ENCODE peak calls at places on chromosomes 4 and X, in ten cellular contexts. J is breast epithelium; K is kidney glomerular epithelial cell; O is HCT116; Y is frontal cortex; W is astrocyte of the spinal cord; X is naive thymus-derived CD8-positive, alpha-beta T cell; U is fibroblast of pulmonary artery; T is lung microvascular endothelial cell; G is CD4-positive, alpha-beta T cell. F is an unnamed sample.

GRCh38 chr4:112916868-112917267 is 132.6 kb upstream of the ANK2 start:
- DNase-seq in J (no peak), K (no peak), O (no peak), Y (no peak), W (peak), X (no peak), U (peak), T (no peak), G (no peak), F (no peak)

GRCh38 chrX:149222040-149222439 is 283.1 kb downstream of the IDS start:
- DNase-seq in J (no peak), K (no peak), O (no peak), Y (no peak), W (no peak), X (no peak), U (no peak), T (no peak), G (no peak), F (no peak)

GRCh38 chrX:107629533-107629909 is 1.2 kb downstream of the PRPS1 start:
- DNase-seq in J (no peak), K (peak), O (no peak), Y (no peak), W (peak), X (no peak), U (peak), T (peak), G (no peak), F (no peak)

GRCh38 chrX:43718956-43719355 is 62.9 kb downstream of the MAOA start:
- DNase-seq in J (no peak), K (no peak), O (no peak), Y (no peak), W (no peak), X (no peak), U (no peak), T (no peak), G (no peak), F (no peak)

GRCh38 chr4:91734682-91735081 is 569.1 kb upstream of the GRID2 start:
- DNase-seq in J (no peak), K (no peak), O (no peak), Y (no peak), W (no peak), X (no peak), U (peak), T (no peak), G (no peak), F (no peak)

GRCh38 chrX:17638731-17639130 is 98.6 kb upstream of the SCML1 start:
- DNase-seq in J (no peak), K (no peak), O (no peak), Y (no peak), W (no peak), X (no peak), U (no peak), T (no peak), G (no peak), F (no peak)

GRCh38 chr4:119656342-119656741 is 27.7 kb upstream of the PDE5A start:
- DNase-seq in J (no peak), K (no peak), O (no peak), Y (no peak), W (no peak), X (no peak), U (no peak), T (no peak), G (no peak), F (no peak)

GRCh38 chr4:27790911-27791310 is 930.3 kb downstream of the STIM2 start:
- DNase-seq in J (no peak), K (no peak), O (no peak), Y (no peak), W (peak), X (no peak), U (peak), T (no peak), G (no peak), F (no peak)

GRCh38 chrX:107205770-107206696 is at the start of the genes DNAAF6 and NUP62CL:
- DNase-seq in J (peak), K (peak), O (peak), Y (peak), W (peak), X (peak), U (peak), T (peak), G (peak), F (peak)

GRCh38 chrX:74537011-74537390 is 77.4 kb downstream of the RLIM start:
- DNase-seq in J (no peak), K (no peak), O (no peak), Y (peak), W (peak), X (no peak), U (peak), T (peak), G (no peak), F (no peak)

GRCh38 chr4:123588631-123589223 is 192.1 kb downstream of the SPRY1 start:
- DNase-seq in J (no peak), K (no peak), O (no peak), Y (no peak), W (peak), X (no peak), U (peak), T (no peak), G (no peak), F (no peak)

GRCh38 chrX:145484740-145485139 is 237.4 kb downstream of the SPANXN1 start:
- DNase-seq in J (no peak), K (no peak), O (no peak), Y (no peak), W (no peak), X (no peak), U (no peak), T (no peak), G (no peak), F (no peak)

GRCh38 chrX:115399306-115399705 is 109.8 kb downstream of the LUZP4 start:
- DNase-seq in J (no peak), K (no peak), O (no peak), Y (no peak), W (no peak), X (no peak), U (no peak), T (no peak), G (no peak), F (no peak)

GRCh38 chr4:2592572-2592971 is 56.1 kb downstream of the FAM193A start:
- DNase-seq in J (no peak), K (no peak), O (no peak), Y (no peak), W (no peak), X (no peak), U (no peak), T (peak), G (no peak), F (no peak)

GRCh38 chr4:8233672-8234484 is 34.8 kb downstream of the SH3TC1 start:
- DNase-seq in J (no peak), K (no peak), O (no peak), Y (no peak), W (no peak), X (no peak), U (no peak), T (no peak), G (no peak), F (no peak)

GRCh38 chr4:30767147-30767546 is 47.0 kb downstream of the PCDH7 start:
- DNase-seq in J (no peak), K (no peak), O (peak), Y (no peak), W (no peak), X (no peak), U (no peak), T (no peak), G (no peak), F (no peak)

GRCh38 chr4:129264008-129264657 is 168.2 kb downstream of the C4orf33 start:
- DNase-seq in J (no peak), K (no peak), O (no peak), Y (no peak), W (no peak), X (no peak), U (no peak), T (no peak), G (no peak), F (no peak)

GRCh38 chr4:38782452-38783108 is at the start of gene TLR10:
- DNase-seq in J (no peak), K (peak), O (peak), Y (peak), W (peak), X (no peak), U (peak), T (peak), G (no peak), F (no peak)

GRCh38 chr4:158624889-158625478 is 46.7 kb downstream of the C4orf46 start:
- DNase-seq in J (no peak), K (peak), O (peak), Y (peak), W (peak), X (no peak), U (peak), T (peak), G (no peak), F (no peak)

GRCh38 chrX:19332983-19333382 is 10.7 kb upstream of the PDHA1 start:
- DNase-seq in J (no peak), K (no peak), O (no peak), Y (no peak), W (no peak), X (no peak), U (peak), T (peak), G (no peak), F (no peak)

GRCh38 chr4:164949448-164950118 is 27.9 kb downstream of the TRIM61 start:
- DNase-seq in J (no peak), K (no peak), O (no peak), Y (no peak), W (no peak), X (no peak), U (no peak), T (no peak), G (no peak), F (no peak)

GRCh38 chrX:38768079-38768478 is 33.2 kb upstream of the MID1IP1 start:
- DNase-seq in J (no peak), K (no peak), O (no peak), Y (peak), W (peak), X (no peak), U (peak), T (peak), G (no peak), F (no peak)

GRCh38 chrX:2732649-2733048 is 19.2 kb upstream of the XG start:
- DNase-seq in J (no peak), K (no peak), O (no peak), Y (no peak), W (no peak), X (no peak), U (no peak), T (no peak), G (no peak), F (no peak)

GRCh38 chr4:8559011-8559410 is 21.2 kb upstream of the GPR78 start:
- DNase-seq in J (no peak), K (no peak), O (no peak), Y (no peak), W (no peak), X (no peak), U (no peak), T (no peak), G (no peak), F (no peak)

GRCh38 chrX:47877327-47877726 is 40.6 kb downstream of the ZNF81 start:
- DNase-seq in J (no peak), K (no peak), O (no peak), Y (no peak), W (no peak), X (no peak), U (no peak), T (no peak), G (no peak), F (no peak)

GRCh38 chr4:10006236-10006603 is 15.1 kb downstream of the SLC2A9 start:
- DNase-seq in J (no peak), K (peak), O (no peak), Y (no peak), W (peak), X (no peak), U (peak), T (peak), G (no peak), F (no peak)

GRCh38 chr4:180057891-180058643 is 2185.1 kb upstream of the TENM3 start:
- DNase-seq in J (no peak), K (no peak), O (no peak), Y (peak), W (peak), X (no peak), U (peak), T (no peak), G (no peak), F (no peak)

GRCh38 chr4:184275766-184276165 is 58.1 kb upstream of the ENPP6 start:
- DNase-seq in J (no peak), K (peak), O (no peak), Y (no peak), W (no peak), X (no peak), U (no peak), T (peak), G (no peak), F (no peak)

GRCh38 chr4:157421365-157421764 is 200.8 kb downstream of the GRIA2 start:
- DNase-seq in J (no peak), K (peak), O (no peak), Y (no peak), W (no peak), X (no peak), U (no peak), T (no peak), G (no peak), F (no peak)

GRCh38 chrX:2445662-2446623 is 54.8 kb downstream of the DHRSX start:
- DNase-seq in J (no peak), K (no peak), O (peak), Y (no peak), W (no peak), X (no peak), U (no peak), T (no peak), G (no peak), F (no peak)